ENCODE peak calls at places on chromosomes 13 and 19, in nine cellular contexts. J, C, A, X, Q, I, G, P and H are unnamed samples.

GRCh38 chr13:54913668-54914067 is 1885.1 kb downstream of the OLFM4 start:
- DNase-seq in C (no peak), I (no peak), P (no peak), Q (no peak), G (no peak), X (no peak), A (no peak), J (no peak), H (no peak)

GRCh38 chr19:56966225-56966696 is 125.7 kb upstream of the PEG3 start:
- DNase-seq in P (no peak), Q (no peak), A (no peak), X (no peak), C (no peak), J (no peak), I (no peak), G (no peak), H (no peak)

GRCh38 chr13:35474551-35474950 is 1.9 kb downstream of the MAB21L1 start:
- DNase-seq in A (no peak), I (no peak), Q (peak; percentile 43), P (no peak), J (no peak), C (no peak), X (no peak), G (no peak), H (no peak)

GRCh38 chr19:29525901-29526729 is at the start of gene VSTM2B:
- DNase-seq in P (no peak), A (no peak), G (no peak), X (peak; percentile 76), J (no peak), I (peak; percentile 29), Q (no peak), C (peak; percentile 67), H (no peak)

GRCh38 chr19:42132030-42132628 is at the start of gene POU2F2:
- DNase-seq in A (no peak), C (no peak), I (peak; percentile 27), X (no peak), Q (no peak), P (peak; percentile 85), G (peak; percentile 87), J (peak; percentile 81), H (no peak)

GRCh38 chr13:77853701-77854100 is 64.9 kb downstream of the EDNRB start:
- DNase-seq in P (no peak), X (no peak), A (no peak), J (no peak), G (no peak), C (no peak), I (peak; percentile 13), Q (no peak), H (no peak)

GRCh38 chr19:6536138-6536671 is 5.4 kb downstream of the TNFSF9 start:
- DNase-seq in A (peak; percentile 26), J (peak; percentile 37), C (peak; percentile 40), Q (peak; percentile 22), G (peak; percentile 85), P (peak; percentile 71), X (no peak), I (peak; percentile 61), H (no peak)

GRCh38 chr19:52336976-52337375 is 933 bp downstream of the ZNF610 start:
- DNase-seq in G (no peak), J (no peak), Q (peak; percentile 3), C (no peak), A (no peak), P (no peak), I (no peak), X (no peak), H (no peak)

GRCh38 chr13:59492030-59492636 is 671.6 kb downstream of the DIAPH3 start:
- DNase-seq in C (no peak), X (no peak), Q (no peak), P (no peak), A (no peak), I (no peak), G (no peak), J (no peak), H (no peak)

GRCh38 chr13:60335531-60335930 is 61.5 kb upstream of the TDRD3 start:
- DNase-seq in A (no peak), Q (peak; percentile 48), G (peak; percentile 6), I (no peak), P (no peak), X (no peak), C (peak; percentile 22), J (no peak), H (no peak)

GRCh38 chr19:40362160-40362559 is 13.7 kb downstream of the PLD3 start:
- DNase-seq in P (no peak), X (no peak), I (no peak), A (no peak), G (no peak), J (no peak), Q (no peak), C (no peak), H (no peak)

GRCh38 chr19:51394045-51394836 is 3.9 kb upstream of the C19orf84 start:
- DNase-seq in G (peak; percentile 88), I (peak; percentile 98), J (peak; percentile 65), P (peak; percentile 96), Q (peak; percentile 99), C (peak; percentile 99), X (peak; percentile 98), A (peak; percentile 95), H (peak; percentile 92)

GRCh38 chr13:20332361-20333096 is 100.4 kb upstream of the GJB6 start:
- DNase-seq in C (no peak), I (no peak), Q (peak; percentile 64), J (no peak), P (no peak), A (no peak), X (no peak), G (no peak), H (no peak)

GRCh38 chr13:107450931-107451330 is 764.4 kb downstream of the LIG4 start:
- DNase-seq in G (no peak), C (no peak), P (peak; percentile 77), J (no peak), Q (peak; percentile 85), I (no peak), X (peak; percentile 84), A (no peak), H (no peak)

GRCh38 chr13:45954861-45955595 is 97.5 kb downstream of the ZC3H13 start:
- DNase-seq in X (no peak), P (no peak), I (no peak), C (no peak), Q (no peak), J (no peak), A (no peak), G (no peak), H (no peak)

GRCh38 chr13:110015253-110015652 is 228.9 kb upstream of the IRS2 start:
- DNase-seq in I (no peak), A (peak; percentile 85), Q (no peak), C (peak; percentile 53), G (no peak), X (no peak), J (no peak), P (no peak), H (no peak)

GRCh38 chr19:48671456-48671995 is 1.3 kb downstream of the NTN5 start:
- DNase-seq in C (no peak), G (no peak), Q (no peak), P (no peak), A (no peak), X (no peak), J (no peak), I (no peak), H (no peak)

GRCh38 chr13:110045202-110045601 is 258.8 kb upstream of the IRS2 start:
- DNase-seq in X (no peak), Q (no peak), A (no peak), I (no peak), G (no peak), J (no peak), P (no peak), C (no peak), H (no peak)